ENCODE peak calls at places on chromosomes 3 and 15, in ten cellular contexts. T is GOT3; J is GM06990; R is posterior cingulate gyrus; A is central memory CD4-positive, alpha-beta T cell; F is osteoblast; N is endothelial cell; W is progenitor cell of endocrine pancreas; X is NCI-H345; Z is dorsolateral prefrontal cortex. G is an unnamed sample.
A peak's percentile ranks its signal among the peaks of the same experiment; 100 is the strongest.

GRCh38 chr3:33438284-33438668 is 1.9 kb downstream of the UBP1 start:
- DNase-seq in T (no peak), J (no peak), R (no peak), A (peak; percentile 8), F (peak; percentile 91), N (no peak), W (no peak), X (no peak), Z (no peak), G (no peak)

GRCh38 chr3:141321109-141321497 is 47.2 kb upstream of the ZBTB38 start:
- DNase-seq in T (no peak), J (no peak), R (no peak), A (no peak), F (peak; percentile 74), N (no peak), W (no peak), X (no peak), Z (no peak), G (no peak)

GRCh38 chr3:110974902-110975301 is 96.7 kb upstream of the NECTIN3 start:
- DNase-seq in T (no peak), J (no peak), R (no peak), A (no peak), F (no peak), N (no peak), W (no peak), X (no peak), Z (no peak), G (no peak)

GRCh38 chr3:11948331-11948730 is 55.9 kb upstream of the SYN2 start:
- DNase-seq in T (no peak), J (no peak), R (no peak), A (no peak), F (no peak), N (no peak), W (no peak), X (no peak), Z (no peak), G (no peak)

GRCh38 chr3:124325248-124325647 is 333.3 kb upstream of the ROPN1 start:
- DNase-seq in T (no peak), J (no peak), R (no peak), A (no peak), F (no peak), N (no peak), W (no peak), X (no peak), Z (no peak), G (no peak)

GRCh38 chr15:73174171-73174570 is 121.9 kb downstream of the NEO1 start:
- DNase-seq in T (no peak), J (no peak), R (no peak), A (no peak), F (no peak), N (no peak), W (no peak), X (no peak), Z (no peak), G (no peak)

GRCh38 chr3:10964537-10965167 is 27.9 kb upstream of the SLC6A1 start:
- DNase-seq in T (no peak), J (no peak), R (no peak), A (no peak), F (no peak), N (peak; percentile 54), W (peak; percentile 36), X (no peak), Z (no peak), G (no peak)

GRCh38 chr3:97871206-97871605 is 49.4 kb downstream of the CRYBG3 start:
- DNase-seq in T (no peak), J (no peak), R (no peak), A (no peak), F (no peak), N (no peak), W (no peak), X (no peak), Z (no peak), G (no peak)

GRCh38 chr3:173913985-173914421 is 516.5 kb downstream of the NLGN1 start:
- DNase-seq in T (no peak), J (no peak), R (no peak), A (no peak), F (no peak), N (no peak), W (no peak), X (no peak), Z (no peak), G (no peak)

GRCh38 chr3:111585214-111585613 is 9.9 kb downstream of the ZBED2 start:
- DNase-seq in T (no peak), J (no peak), R (no peak), A (no peak), F (no peak), N (no peak), W (no peak), X (no peak), Z (no peak), G (no peak)

G was measured in uterus.